ENCODE peak calls at places on chromosomes 4 and X, in eight cellular contexts. One of them, this sample, is unnamed.

GRCh38 chr4:1017706-1018105 is 6.3 kb downstream of the FGFRL1 start:
- DNase-seq in K562: peak
- DNase-seq in ovary: no peak
- DNase-seq in progenitor cell of endocrine pancreas: no peak
- DNase-seq in A549: no peak
- DNase-seq in RWPE2: no peak
- DNase-seq in endodermal cell: no peak
- DNase-seq in lung: no peak
- DNase-seq in this sample: no peak

GRCh38 chr4:108172780-108173598 is 4.3 kb upstream of the LEF1 start:
- DNase-seq in K562: peak
- DNase-seq in ovary: peak
- DNase-seq in progenitor cell of endocrine pancreas: no peak
- DNase-seq in A549: no peak
- DNase-seq in RWPE2: no peak
- DNase-seq in endodermal cell: peak
- DNase-seq in lung: no peak
- DNase-seq in this sample: no peak

GRCh38 chr4:164177753-164178152 is 576.2 kb upstream of the SMIM31 start:
- DNase-seq in K562: no peak
- DNase-seq in ovary: no peak
- DNase-seq in progenitor cell of endocrine pancreas: no peak
- DNase-seq in A549: no peak
- DNase-seq in RWPE2: no peak
- DNase-seq in endodermal cell: no peak
- DNase-seq in lung: no peak
- DNase-seq in this sample: no peak

GRCh38 chr4:123676550-123677229 is 280.1 kb downstream of the SPRY1 start:
- DNase-seq in K562: no peak
- DNase-seq in ovary: no peak
- DNase-seq in progenitor cell of endocrine pancreas: no peak
- DNase-seq in A549: no peak
- DNase-seq in RWPE2: no peak
- DNase-seq in endodermal cell: no peak
- DNase-seq in lung: no peak
- DNase-seq in this sample: no peak

GRCh38 chr4:107780665-107781064 is 44.1 kb upstream of the SGMS2 start:
- DNase-seq in K562: no peak
- DNase-seq in ovary: no peak
- DNase-seq in progenitor cell of endocrine pancreas: no peak
- DNase-seq in A549: no peak
- DNase-seq in RWPE2: no peak
- DNase-seq in endodermal cell: no peak
- DNase-seq in lung: no peak
- DNase-seq in this sample: no peak

GRCh38 chr4:177239475-177239874 is 70.2 kb upstream of the NEIL3 start:
- DNase-seq in K562: no peak
- DNase-seq in ovary: no peak
- DNase-seq in progenitor cell of endocrine pancreas: no peak
- DNase-seq in A549: no peak
- DNase-seq in RWPE2: no peak
- DNase-seq in endodermal cell: no peak
- DNase-seq in lung: no peak
- DNase-seq in this sample: no peak

GRCh38 chrX:3712870-3713224 is 602 bp downstream of the PRKX start:
- DNase-seq in K562: no peak
- DNase-seq in ovary: no peak
- DNase-seq in progenitor cell of endocrine pancreas: no peak
- DNase-seq in A549: no peak
- DNase-seq in RWPE2: peak
- DNase-seq in endodermal cell: no peak
- DNase-seq in lung: no peak
- DNase-seq in this sample: no peak

GRCh38 chr4:129167640-129168260 is 71.8 kb downstream of the C4orf33 start:
- DNase-seq in K562: no peak
- DNase-seq in ovary: no peak
- DNase-seq in progenitor cell of endocrine pancreas: peak
- DNase-seq in A549: no peak
- DNase-seq in RWPE2: no peak
- DNase-seq in endodermal cell: peak
- DNase-seq in lung: no peak
- DNase-seq in this sample: no peak

GRCh38 chrX:18701621-18702361 is 5.7 kb upstream of the PPEF1 start:
- DNase-seq in K562: no peak
- DNase-seq in ovary: no peak
- DNase-seq in progenitor cell of endocrine pancreas: no peak
- DNase-seq in A549: no peak
- DNase-seq in RWPE2: peak
- DNase-seq in endodermal cell: no peak
- DNase-seq in lung: peak
- DNase-seq in this sample: no peak

GRCh38 chr4:6029254-6029653 is 11.0 kb upstream of the C4orf50 start:
- DNase-seq in K562: no peak
- DNase-seq in ovary: no peak
- DNase-seq in progenitor cell of endocrine pancreas: no peak
- DNase-seq in A549: no peak
- DNase-seq in RWPE2: no peak
- DNase-seq in endodermal cell: no peak
- DNase-seq in lung: no peak
- DNase-seq in this sample: no peak

GRCh38 chr4:8847764-8848163 is 23.9 kb downstream of the HMX1 start:
- DNase-seq in K562: no peak
- DNase-seq in ovary: no peak
- DNase-seq in progenitor cell of endocrine pancreas: no peak
- DNase-seq in A549: no peak
- DNase-seq in RWPE2: no peak
- DNase-seq in endodermal cell: peak
- DNase-seq in lung: no peak
- DNase-seq in this sample: peak

GRCh38 chr4:40686081-40686913 is 56.6 kb upstream of the RBM47 start:
- DNase-seq in K562: no peak
- DNase-seq in ovary: no peak
- DNase-seq in progenitor cell of endocrine pancreas: no peak
- DNase-seq in A549: no peak
- DNase-seq in RWPE2: no peak
- DNase-seq in endodermal cell: no peak
- DNase-seq in lung: no peak
- DNase-seq in this sample: no peak

GRCh38 chr4:77332696-77333270 is 175.8 kb downstream of the CCNG2 start:
- DNase-seq in K562: no peak
- DNase-seq in ovary: no peak
- DNase-seq in progenitor cell of endocrine pancreas: no peak
- DNase-seq in A549: no peak
- DNase-seq in RWPE2: no peak
- DNase-seq in endodermal cell: no peak
- DNase-seq in lung: no peak
- DNase-seq in this sample: no peak

GRCh38 chrX:47313056-47313455 is 57.3 kb upstream of the ZNF157 start:
- DNase-seq in K562: no peak
- DNase-seq in ovary: no peak
- DNase-seq in progenitor cell of endocrine pancreas: no peak
- DNase-seq in A549: no peak
- DNase-seq in RWPE2: no peak
- DNase-seq in endodermal cell: no peak
- DNase-seq in lung: no peak
- DNase-seq in this sample: no peak

GRCh38 chrX:47316276-47317025 is 53.9 kb upstream of the ZNF157 start:
- DNase-seq in K562: no peak
- DNase-seq in ovary: no peak
- DNase-seq in progenitor cell of endocrine pancreas: peak
- DNase-seq in A549: no peak
- DNase-seq in RWPE2: no peak
- DNase-seq in endodermal cell: peak
- DNase-seq in lung: no peak
- DNase-seq in this sample: no peak

GRCh38 chrX:47311857-47312774 is 58.3 kb upstream of the ZNF157 start:
- DNase-seq in K562: peak
- DNase-seq in ovary: peak
- DNase-seq in progenitor cell of endocrine pancreas: no peak
- DNase-seq in A549: peak
- DNase-seq in RWPE2: no peak
- DNase-seq in endodermal cell: peak
- DNase-seq in lung: peak
- DNase-seq in this sample: no peak
- TF ChIP-seq CTCF in K562: peak
- TF ChIP-seq CTCF in ovary: no peak
- TF ChIP-seq CTCF in progenitor cell of endocrine pancreas: peak
- TF ChIP-seq CTCF in A549: peak
- TF ChIP-seq CTCF in RWPE2: peak
- TF ChIP-seq CTCF in endodermal cell: peak
- TF ChIP-seq CTCF in lung: peak
- TF ChIP-seq CTCF in this sample: peak

DNA sequence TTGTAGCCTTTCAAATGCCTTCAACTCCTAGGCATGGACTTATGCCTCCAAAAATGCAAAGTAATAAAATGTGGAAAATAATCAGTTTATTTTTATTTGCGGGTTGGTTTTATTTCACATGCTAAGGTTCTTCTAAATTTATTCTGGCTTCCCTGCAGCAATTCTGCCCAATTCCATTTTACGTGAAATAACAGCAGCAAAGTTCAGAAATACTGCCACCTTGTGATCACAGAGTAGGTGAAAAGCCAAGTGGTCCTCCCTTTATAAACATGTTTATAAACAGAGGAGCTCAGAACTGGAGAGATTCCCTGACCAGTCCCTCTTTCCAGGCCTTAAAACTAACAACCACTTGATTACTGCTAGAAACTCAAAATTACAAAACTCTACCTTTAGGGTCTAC is 14.7 kb upstream of the DCHS2 start:
- DNase-seq in K562: peak
- DNase-seq in ovary: no peak
- DNase-seq in progenitor cell of endocrine pancreas: no peak
- DNase-seq in A549: no peak
- DNase-seq in RWPE2: no peak
- DNase-seq in endodermal cell: no peak
- DNase-seq in lung: no peak
- DNase-seq in this sample: no peak
- TF ChIP-seq CTCF in K562: peak
- TF ChIP-seq CTCF in ovary: peak
- TF ChIP-seq CTCF in progenitor cell of endocrine pancreas: peak
- TF ChIP-seq CTCF in A549: peak
- TF ChIP-seq CTCF in RWPE2: peak
- TF ChIP-seq CTCF in endodermal cell: peak
- TF ChIP-seq CTCF in lung: peak
- TF ChIP-seq CTCF in this sample: peak

GRCh38 chr4:14841801-14842748 is 160.2 kb upstream of the CPEB2 start:
- DNase-seq in K562: no peak
- DNase-seq in ovary: no peak
- DNase-seq in progenitor cell of endocrine pancreas: no peak
- DNase-seq in A549: peak
- DNase-seq in RWPE2: no peak
- DNase-seq in endodermal cell: no peak
- DNase-seq in lung: peak
- DNase-seq in this sample: no peak

GRCh38 chr4:14835708-14836107 is 166.6 kb upstream of the CPEB2 start:
- DNase-seq in K562: no peak
- DNase-seq in ovary: no peak
- DNase-seq in progenitor cell of endocrine pancreas: no peak
- DNase-seq in A549: no peak
- DNase-seq in RWPE2: no peak
- DNase-seq in endodermal cell: no peak
- DNase-seq in lung: no peak
- DNase-seq in this sample: no peak

GRCh38 chr4:14834382-14834781 is 167.9 kb upstream of the CPEB2 start:
- DNase-seq in K562: no peak
- DNase-seq in ovary: no peak
- DNase-seq in progenitor cell of endocrine pancreas: no peak
- DNase-seq in A549: no peak
- DNase-seq in RWPE2: no peak
- DNase-seq in endodermal cell: no peak
- DNase-seq in lung: no peak
- DNase-seq in this sample: no peak

GRCh38 chr4:14835288-14835687 is 167.0 kb upstream of the CPEB2 start:
- DNase-seq in K562: no peak
- DNase-seq in ovary: no peak
- DNase-seq in progenitor cell of endocrine pancreas: no peak
- DNase-seq in A549: no peak
- DNase-seq in RWPE2: no peak
- DNase-seq in endodermal cell: no peak
- DNase-seq in lung: no peak
- DNase-seq in this sample: no peak

DNA sequence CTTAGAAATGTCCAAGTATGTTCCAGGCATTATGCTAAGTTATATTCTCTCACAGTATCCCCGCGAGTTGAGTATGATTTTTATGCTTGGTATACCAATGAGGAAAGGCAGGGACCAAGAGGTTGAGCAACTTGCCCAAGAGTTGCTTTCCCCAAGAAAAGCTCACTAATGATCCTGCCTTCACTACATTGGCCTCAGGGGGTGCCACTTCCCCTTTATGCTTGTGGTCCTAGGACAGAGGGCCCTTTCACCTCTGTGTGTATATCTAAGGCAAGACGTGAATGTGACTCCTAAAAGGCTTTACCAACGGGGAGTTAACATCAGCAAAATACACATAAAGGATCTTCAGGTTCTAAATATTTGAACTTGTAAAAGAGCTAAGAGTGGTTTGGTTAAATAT is 164.4 kb upstream of the CPEB2 start:
- DNase-seq in K562: no peak
- DNase-seq in ovary: no peak
- DNase-seq in progenitor cell of endocrine pancreas: no peak
- DNase-seq in A549: no peak
- DNase-seq in RWPE2: no peak
- DNase-seq in endodermal cell: no peak
- DNase-seq in lung: no peak
- DNase-seq in this sample: no peak
- TF ChIP-seq CTCF in K562: peak
- TF ChIP-seq CTCF in ovary: no peak
- TF ChIP-seq CTCF in progenitor cell of endocrine pancreas: no peak
- TF ChIP-seq CTCF in A549: no peak
- TF ChIP-seq CTCF in RWPE2: no peak
- TF ChIP-seq CTCF in endodermal cell: peak
- TF ChIP-seq CTCF in lung: no peak
- TF ChIP-seq CTCF in this sample: no peak

GRCh38 chr4:72888331-72888730 is 181.2 kb downstream of the COX18 start:
- DNase-seq in K562: no peak
- DNase-seq in ovary: no peak
- DNase-seq in progenitor cell of endocrine pancreas: no peak
- DNase-seq in A549: no peak
- DNase-seq in RWPE2: no peak
- DNase-seq in endodermal cell: no peak
- DNase-seq in lung: no peak
- DNase-seq in this sample: no peak

GRCh38 chr4:72887152-72887551 is 182.4 kb downstream of the COX18 start:
- DNase-seq in K562: no peak
- DNase-seq in ovary: no peak
- DNase-seq in progenitor cell of endocrine pancreas: no peak
- DNase-seq in A549: no peak
- DNase-seq in RWPE2: no peak
- DNase-seq in endodermal cell: no peak
- DNase-seq in lung: no peak
- DNase-seq in this sample: no peak

DNA sequence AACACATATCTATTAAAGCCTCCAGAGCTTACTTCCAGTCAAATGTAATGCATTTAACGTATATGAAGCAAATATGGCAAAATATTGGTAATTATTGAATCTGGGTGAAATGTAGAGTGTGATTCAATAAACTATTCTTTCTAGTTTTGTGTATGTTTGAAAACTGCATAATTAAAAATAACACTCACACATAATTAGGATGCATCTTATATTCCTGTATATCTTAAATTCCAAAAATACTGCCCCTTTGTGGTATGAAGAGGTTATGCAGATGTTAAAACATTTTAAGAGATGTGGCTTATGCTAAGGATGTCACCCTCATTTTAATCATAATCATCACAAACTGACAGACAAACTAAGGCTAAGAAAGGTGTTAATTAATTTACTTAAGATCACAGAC is 182.9 kb downstream of the COX18 start:
- DNase-seq in K562: peak
- DNase-seq in ovary: no peak
- DNase-seq in progenitor cell of endocrine pancreas: no peak
- DNase-seq in A549: no peak
- DNase-seq in RWPE2: no peak
- DNase-seq in endodermal cell: no peak
- DNase-seq in lung: no peak
- DNase-seq in this sample: no peak
- TF ChIP-seq CTCF in K562: peak
- TF ChIP-seq CTCF in ovary: no peak
- TF ChIP-seq CTCF in progenitor cell of endocrine pancreas: peak
- TF ChIP-seq CTCF in A549: no peak
- TF ChIP-seq CTCF in RWPE2: peak
- TF ChIP-seq CTCF in endodermal cell: peak
- TF ChIP-seq CTCF in lung: no peak
- TF ChIP-seq CTCF in this sample: peak

This sample was measured in osteocyte.